ENCODE peak calls at places on chromosomes 3 and 15, in seven cellular contexts. B is osteocyte; U is CD4-positive, alpha-beta T cell; H is lower lobe of right lung; J is fibroblast of lung; P is nephron progenitor cell; Y is omental fat pad. T is an unnamed sample.

GRCh38 chr3:87900061-87900460 is 158.7 kb downstream of the CGGBP1 start:
- DNase-seq in B (no peak), U (no peak), H (no peak), J (no peak), P (no peak), Y (no peak), T (no peak)

GRCh38 chr3:179666436-179667035 is 13.7 kb downstream of the USP13 start:
- DNase-seq in B (no peak), U (no peak), H (peak), J (peak), P (no peak), Y (no peak), T (no peak)

GRCh38 chr15:94404733-94405283 is 173.4 kb downstream of the MCTP2 start:
- DNase-seq in B (no peak), U (no peak), H (no peak), J (no peak), P (no peak), Y (no peak), T (no peak)

GRCh38 chr3:195094211-195094921 is 176.6 kb downstream of the XXYLT1 start:
- DNase-seq in B (no peak), U (no peak), H (peak), J (no peak), P (no peak), Y (no peak), T (no peak)

GRCh38 chr3:99862208-99862607 is 44.5 kb downstream of the CMSS1 start:
- DNase-seq in B (no peak), U (no peak), H (no peak), J (peak), P (no peak), Y (no peak), T (no peak)

GRCh38 chr3:107431298-107432012 is 54.2 kb downstream of the CCDC54 start:
- DNase-seq in B (peak), U (peak), H (peak), J (peak), P (peak), Y (no peak), T (peak)

GRCh38 chr3:131738095-131738494 is 235.3 kb upstream of the MRPL3 start:
- DNase-seq in B (no peak), U (no peak), H (no peak), J (no peak), P (no peak), Y (no peak), T (no peak)

GRCh38 chr15:66103293-66103590 is 150.3 kb downstream of the MEGF11 start:
- DNase-seq in B (no peak), U (no peak), H (no peak), J (no peak), P (no peak), Y (no peak), T (no peak)

GRCh38 chr15:78715439-78715838 is 74.4 kb upstream of the CHRNB4 start:
- DNase-seq in B (no peak), U (no peak), H (no peak), J (peak), P (no peak), Y (no peak), T (no peak)

GRCh38 chr3:149489060-149489690 is 14.7 kb downstream of the TM4SF4 start:
- DNase-seq in B (no peak), U (no peak), H (no peak), J (no peak), P (peak), Y (no peak), T (no peak)

GRCh38 chr15:68126415-68126814 is 72.3 kb downstream of the PIAS1 start:
- DNase-seq in B (no peak), U (no peak), H (peak), J (no peak), P (no peak), Y (no peak), T (no peak)

GRCh38 chr15:34616613-34617012 is 33.2 kb upstream of the GOLGA8B start:
- DNase-seq in B (no peak), U (no peak), H (no peak), J (peak), P (no peak), Y (no peak), T (no peak)

GRCh38 chr3:183261103-183261502 is 8.1 kb downstream of the B3GNT5 start:
- DNase-seq in B (no peak), U (no peak), H (no peak), J (no peak), P (no peak), Y (no peak), T (no peak)

GRCh38 chr3:121431717-121432517 is 113.9 kb downstream of the POLQ start:
- DNase-seq in B (no peak), U (peak), H (no peak), J (peak), P (no peak), Y (no peak), T (no peak)

GRCh38 chr3:72593881-72594397 is 254.3 kb downstream of the SHQ1 start:
- DNase-seq in B (no peak), U (no peak), H (no peak), J (peak), P (no peak), Y (no peak), T (no peak)

GRCh38 chr15:83205725-83206324 is 1.8 kb downstream of the HDGFL3 start:
- DNase-seq in B (no peak), U (no peak), H (no peak), J (peak), P (no peak), Y (no peak), T (no peak)

GRCh38 chr15:22888120-22888859 is 49.8 kb downstream of the NIPA2 start:
- DNase-seq in B (no peak), U (no peak), H (no peak), J (peak), P (no peak), Y (no peak), T (no peak)

GRCh38 chr3:52451237-52452083 is 2.4 kb downstream of the TNNC1 start:
- DNase-seq in B (no peak), U (no peak), H (no peak), J (no peak), P (peak), Y (no peak), T (peak)

GRCh38 chr15:101652783-101653430 is 726 bp upstream of the TM2D3 start:
- DNase-seq in B (no peak), U (no peak), H (no peak), J (no peak), P (no peak), Y (no peak), T (no peak)

GRCh38 chr3:126466886-126467610 is 8.6 kb downstream of the ZXDC start:
- DNase-seq in B (no peak), U (no peak), H (no peak), J (no peak), P (no peak), Y (no peak), T (no peak)

GRCh38 chr3:116445291-116445841 is at the start of gene LSAMP:
- DNase-seq in B (no peak), U (no peak), H (no peak), J (peak), P (peak), Y (peak), T (peak)

GRCh38 chr3:168951368-168951767 is 712.1 kb downstream of the MECOM start:
- DNase-seq in B (no peak), U (no peak), H (no peak), J (peak), P (no peak), Y (no peak), T (no peak)

GRCh38 chr3:63279000-63279366 is 875 bp downstream of the SYNPR start:
- DNase-seq in B (no peak), U (no peak), H (no peak), J (peak), P (peak), Y (no peak), T (no peak)

GRCh38 chr3:185549111-185549510 is 3.3 kb downstream of the LIPH start:
- DNase-seq in B (peak), U (no peak), H (no peak), J (peak), P (no peak), Y (no peak), T (no peak)

GRCh38 chr3:36792342-36792741 is 28.0 kb upstream of the DCLK3 start:
- DNase-seq in B (no peak), U (no peak), H (no peak), J (peak), P (peak), Y (no peak), T (peak)

GRCh38 chr3:167762296-167762695 is 26.8 kb downstream of the SERPINI1 start:
- DNase-seq in B (no peak), U (no peak), H (no peak), J (no peak), P (no peak), Y (no peak), T (no peak)

GRCh38 chr3:192063570-192063969 is 602.6 kb downstream of the PYDC2 start:
- DNase-seq in B (no peak), U (no peak), H (no peak), J (peak), P (no peak), Y (no peak), T (peak)

GRCh38 chr3:134299185-134299887 is 48.7 kb upstream of the RYK start:
- DNase-seq in B (no peak), U (no peak), H (no peak), J (peak), P (no peak), Y (no peak), T (no peak)

GRCh38 chr3:128464188-128464587 is 2.5 kb downstream of the DNAJB8 start:
- DNase-seq in B (no peak), U (no peak), H (no peak), J (no peak), P (no peak), Y (no peak), T (no peak)
- TF ChIP-seq CTCF in B (no peak), U (no peak), H (peak), J (no peak), P (no peak), Y (no peak), T (no peak)

GRCh38 chr3:17494117-17494809 is 248.2 kb downstream of the TBC1D5 start:
- DNase-seq in B (no peak), U (no peak), H (no peak), J (no peak), P (peak), Y (no peak), T (no peak)
- TF ChIP-seq CTCF in B (no peak), U (no peak), H (no peak), J (no peak), P (no peak), Y (no peak), T (no peak)

GRCh38 chr3:165393458-165393857 is 197.3 kb upstream of the SLITRK3 start:
- DNase-seq in B (no peak), U (no peak), H (no peak), J (no peak), P (no peak), Y (no peak), T (no peak)
- TF ChIP-seq CTCF in B (no peak), U (no peak), H (no peak), J (no peak), P (no peak), Y (no peak), T (no peak)

DNA sequence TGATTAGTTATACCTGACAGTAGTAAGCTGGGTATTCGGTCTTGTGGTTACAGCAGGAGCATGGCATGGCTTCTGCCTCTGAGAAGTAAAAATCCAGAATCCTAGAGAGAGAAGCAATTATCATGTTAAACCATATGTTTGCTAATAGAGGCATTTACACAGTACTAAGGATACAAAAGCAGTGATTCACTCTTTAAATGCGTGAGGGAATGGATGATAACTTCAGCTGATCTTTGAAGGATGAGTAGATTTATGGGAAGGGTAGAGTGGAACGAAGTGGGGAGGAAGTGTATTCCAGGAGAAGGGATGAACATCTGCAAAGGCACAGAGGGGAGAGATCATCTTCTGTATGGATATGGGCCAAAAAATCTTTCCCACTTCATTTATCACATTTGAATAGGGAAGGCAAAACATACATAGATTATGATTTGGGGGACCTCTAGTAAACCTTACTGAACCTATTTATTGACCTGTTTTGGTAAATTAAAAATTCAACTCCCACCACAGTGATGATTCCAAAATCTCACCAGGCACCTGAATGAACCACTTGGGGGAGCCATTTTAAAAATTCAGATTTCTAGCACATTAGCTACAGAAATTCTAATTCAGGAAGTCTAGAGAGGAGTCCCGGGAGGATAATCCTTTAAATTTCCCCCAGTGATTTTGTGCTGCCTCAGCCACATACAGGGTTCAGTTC is 35.1 kb downstream of the IGSF10 start:
- DNase-seq in B (no peak), U (no peak), H (no peak), J (peak), P (no peak), Y (no peak), T (no peak)
- TF ChIP-seq CTCF in B (peak), U (no peak), H (peak), J (peak), P (no peak), Y (no peak), T (peak)

DNA sequence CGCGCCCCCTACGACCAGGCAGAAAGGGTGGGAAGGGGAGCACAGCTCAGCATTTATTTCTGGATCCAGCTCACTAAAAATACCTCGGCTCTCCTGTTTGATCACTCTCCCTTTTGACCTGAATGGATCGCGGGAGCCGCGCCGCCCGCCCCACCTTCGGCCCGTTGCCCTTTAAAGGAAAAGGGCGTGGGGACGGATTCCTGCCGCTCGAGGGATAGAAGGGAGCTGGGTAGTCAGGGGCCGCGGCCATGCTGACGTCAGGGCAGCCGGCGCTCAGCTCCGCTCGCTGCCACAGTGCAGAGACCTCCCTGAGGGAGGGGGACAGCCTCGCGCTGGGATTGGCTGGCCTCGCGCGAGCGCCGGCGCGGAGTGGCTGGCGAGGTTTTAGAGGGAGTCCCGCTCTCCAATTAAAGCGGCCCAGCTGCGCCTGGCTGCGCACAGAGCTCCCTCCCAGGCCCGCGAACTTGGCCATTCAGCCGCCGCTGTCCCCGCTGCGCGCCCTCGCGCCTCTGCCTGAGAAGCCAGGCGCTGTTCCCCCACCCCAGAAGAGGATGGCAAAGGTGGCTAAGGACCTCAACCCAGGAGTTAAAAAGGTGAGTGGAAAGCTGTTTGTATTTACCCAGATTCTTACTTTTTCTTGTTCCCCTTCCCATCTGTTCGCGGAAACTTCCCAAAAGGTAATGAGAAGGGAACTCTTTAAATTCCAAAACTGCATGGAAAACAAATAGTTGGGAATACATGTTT is at the start of gene LMCD1:
- DNase-seq in B (peak), U (peak), H (peak), J (peak), P (peak), Y (peak), T (peak)
- TF ChIP-seq CTCF in B (peak), U (no peak), H (peak), J (peak), P (peak), Y (no peak), T (no peak)

GRCh38 chr3:159929181-159929893 is 59.3 kb upstream of the IL12A start:
- DNase-seq in B (no peak), U (no peak), H (peak), J (peak), P (no peak), Y (no peak), T (no peak)
- TF ChIP-seq CTCF in B (peak), U (no peak), H (peak), J (peak), P (no peak), Y (no peak), T (no peak)

GRCh38 chr15:73270366-73271097 is 98.2 kb downstream of the HCN4 start:
- DNase-seq in B (no peak), U (no peak), H (no peak), J (no peak), P (no peak), Y (no peak), T (no peak)

GRCh38 chr15:73268457-73268856 is 100.3 kb downstream of the HCN4 start:
- DNase-seq in B (no peak), U (no peak), H (no peak), J (no peak), P (no peak), Y (no peak), T (no peak)

GRCh38 chr15:73273181-73274002 is 95.4 kb downstream of the HCN4 start:
- DNase-seq in B (no peak), U (peak), H (no peak), J (peak), P (peak), Y (peak), T (peak)
- TF ChIP-seq CTCF in B (peak), U (peak), H (peak), J (peak), P (peak), Y (no peak), T (peak)